ENCODE peak calls at places on chromosomes 13 and 19, in ten cellular contexts. One of them, this sample, is unnamed.
A peak's percentile ranks its signal among the peaks of the same experiment; 100 is the strongest.

GRCh38 chr13:50227356-50227755 is 212.1 kb downstream of the KCNRG start:
- DNase-seq in AG10803: no peak
- DNase-seq in mucosa of descending colon: no peak
- DNase-seq in ascending aorta: no peak
- DNase-seq in PC-3: no peak
- DNase-seq in lower leg skin: no peak
- DNase-seq in neural progenitor cell: no peak
- DNase-seq in nephron progenitor cell: no peak
- DNase-seq in glutamatergic neuron: no peak
- DNase-seq in mammary epithelial cell: no peak
- DNase-seq in this sample: no peak

GRCh38 chr19:3506384-3507340 is 551 bp downstream of the FZR1 start:
- DNase-seq in AG10803: no peak
- DNase-seq in mucosa of descending colon: peak; percentile 51
- DNase-seq in ascending aorta: no peak
- DNase-seq in PC-3: peak; percentile 7
- DNase-seq in lower leg skin: peak; percentile 92
- DNase-seq in neural progenitor cell: peak; percentile 47
- DNase-seq in nephron progenitor cell: peak; percentile 46
- DNase-seq in glutamatergic neuron: no peak
- DNase-seq in mammary epithelial cell: peak; percentile 40
- DNase-seq in this sample: peak; percentile 23

GRCh38 chr13:78604782-78605611 is 1.6 kb upstream of the POU4F1 start:
- DNase-seq in AG10803: no peak
- DNase-seq in mucosa of descending colon: no peak
- DNase-seq in ascending aorta: no peak
- DNase-seq in PC-3: no peak
- DNase-seq in lower leg skin: no peak
- DNase-seq in neural progenitor cell: peak; percentile 67
- DNase-seq in nephron progenitor cell: no peak
- DNase-seq in glutamatergic neuron: peak; percentile 78
- DNase-seq in mammary epithelial cell: peak; percentile 36
- DNase-seq in this sample: no peak

GRCh38 chr19:7515471-7516226 is at the start of gene ZNF358:
- DNase-seq in AG10803: peak; percentile 72
- DNase-seq in mucosa of descending colon: peak; percentile 85
- DNase-seq in ascending aorta: no peak
- DNase-seq in PC-3: peak; percentile 69
- DNase-seq in lower leg skin: peak; percentile 93
- DNase-seq in neural progenitor cell: peak; percentile 96
- DNase-seq in nephron progenitor cell: peak; percentile 86
- DNase-seq in glutamatergic neuron: peak; percentile 93
- DNase-seq in mammary epithelial cell: no peak
- DNase-seq in this sample: peak; percentile 78

GRCh38 chr13:94999871-95000270 is 287.5 kb upstream of the SOX21 start:
- DNase-seq in AG10803: no peak
- DNase-seq in mucosa of descending colon: no peak
- DNase-seq in ascending aorta: no peak
- DNase-seq in PC-3: peak; percentile 40
- DNase-seq in lower leg skin: no peak
- DNase-seq in neural progenitor cell: no peak
- DNase-seq in nephron progenitor cell: no peak
- DNase-seq in glutamatergic neuron: no peak
- DNase-seq in mammary epithelial cell: peak; percentile 38
- DNase-seq in this sample: no peak

GRCh38 chr19:19451429-19452240 is 46.2 kb downstream of the GATAD2A start:
- DNase-seq in AG10803: peak; percentile 17
- DNase-seq in mucosa of descending colon: no peak
- DNase-seq in ascending aorta: no peak
- DNase-seq in PC-3: no peak
- DNase-seq in lower leg skin: no peak
- DNase-seq in neural progenitor cell: no peak
- DNase-seq in nephron progenitor cell: no peak
- DNase-seq in glutamatergic neuron: no peak
- DNase-seq in mammary epithelial cell: no peak
- DNase-seq in this sample: no peak

GRCh38 chr13:101941095-101941777 is 460.6 kb downstream of the FGF14 start:
- DNase-seq in AG10803: peak; percentile 14
- DNase-seq in mucosa of descending colon: no peak
- DNase-seq in ascending aorta: no peak
- DNase-seq in PC-3: peak; percentile 19
- DNase-seq in lower leg skin: no peak
- DNase-seq in neural progenitor cell: no peak
- DNase-seq in nephron progenitor cell: no peak
- DNase-seq in glutamatergic neuron: peak; percentile 31
- DNase-seq in mammary epithelial cell: no peak
- DNase-seq in this sample: no peak

GRCh38 chr13:98171806-98172569 is 5.1 kb downstream of the RNF113B start:
- DNase-seq in AG10803: peak; percentile 75
- DNase-seq in mucosa of descending colon: no peak
- DNase-seq in ascending aorta: no peak
- DNase-seq in PC-3: no peak
- DNase-seq in lower leg skin: peak; percentile 87
- DNase-seq in neural progenitor cell: peak; percentile 19
- DNase-seq in nephron progenitor cell: peak; percentile 23
- DNase-seq in glutamatergic neuron: no peak
- DNase-seq in mammary epithelial cell: no peak
- DNase-seq in this sample: no peak

GRCh38 chr19:38252935-38253691 is 3.1 kb downstream of the PPP1R14A start:
- DNase-seq in AG10803: no peak
- DNase-seq in mucosa of descending colon: no peak
- DNase-seq in ascending aorta: peak; percentile 18
- DNase-seq in PC-3: no peak
- DNase-seq in lower leg skin: no peak
- DNase-seq in neural progenitor cell: peak; percentile 43
- DNase-seq in nephron progenitor cell: peak; percentile 30
- DNase-seq in glutamatergic neuron: peak; percentile 85
- DNase-seq in mammary epithelial cell: no peak
- DNase-seq in this sample: no peak

GRCh38 chr19:38949580-38950367 is 19.0 kb downstream of the MRPS12 start:
- DNase-seq in AG10803: peak; percentile 44
- DNase-seq in mucosa of descending colon: peak; percentile 79
- DNase-seq in ascending aorta: peak; percentile 42
- DNase-seq in PC-3: peak; percentile 20
- DNase-seq in lower leg skin: peak; percentile 95
- DNase-seq in neural progenitor cell: peak; percentile 99
- DNase-seq in nephron progenitor cell: peak; percentile 98
- DNase-seq in glutamatergic neuron: peak; percentile 99
- DNase-seq in mammary epithelial cell: peak; percentile 54
- DNase-seq in this sample: peak; percentile 90

DNA sequence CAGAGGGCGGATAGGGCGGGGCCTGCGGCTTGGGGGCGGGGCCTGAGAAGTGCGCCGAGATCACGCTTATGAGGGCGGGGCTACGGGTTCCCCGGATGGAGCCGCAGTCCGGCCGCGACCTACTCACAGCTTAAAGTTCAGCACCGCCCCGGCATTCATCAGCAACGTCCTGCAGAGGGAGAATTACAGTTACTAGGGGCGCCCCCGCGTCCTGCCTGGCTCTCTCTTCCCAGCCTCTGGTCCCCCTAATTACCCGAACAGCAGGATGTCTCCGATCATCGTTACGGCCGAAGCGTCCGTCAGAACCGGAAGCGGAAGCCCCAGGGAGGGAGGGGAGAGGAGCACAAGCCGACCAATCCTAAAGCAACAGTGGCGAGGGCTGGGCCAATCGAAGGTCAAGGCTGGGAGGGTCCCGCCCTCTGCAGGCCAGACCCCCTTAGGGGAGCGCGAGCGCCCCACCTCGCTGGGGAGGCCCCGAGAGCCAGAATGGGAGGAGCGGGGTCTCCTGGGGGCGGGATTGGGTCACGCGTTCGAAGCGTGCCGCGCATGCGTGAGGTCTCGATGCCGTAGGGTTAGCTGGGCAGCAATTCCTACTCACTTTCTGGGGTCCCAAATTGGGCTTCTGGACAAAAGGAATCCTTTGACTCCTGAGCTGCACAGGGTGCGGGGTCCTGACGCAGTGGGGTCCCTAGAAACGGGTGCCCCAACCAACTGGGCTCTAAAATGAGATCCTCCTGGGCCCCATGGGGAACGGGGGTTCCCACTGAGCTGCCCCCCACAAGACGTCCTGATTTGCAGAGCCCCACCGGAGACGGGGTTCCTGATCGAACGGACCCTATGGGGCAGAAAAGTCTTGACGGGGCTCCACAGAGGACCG is at the start of gene SMIM7:
- DNase-seq in AG10803: peak; percentile 98
- DNase-seq in mucosa of descending colon: peak; percentile 98
- DNase-seq in ascending aorta: peak; percentile 93
- DNase-seq in PC-3: peak; percentile 98
- DNase-seq in lower leg skin: peak; percentile 99
- DNase-seq in neural progenitor cell: peak; percentile 99
- DNase-seq in nephron progenitor cell: peak; percentile 97
- DNase-seq in glutamatergic neuron: peak; percentile 99
- DNase-seq in mammary epithelial cell: peak; percentile 98
- DNase-seq in this sample: peak; percentile 98
- TF ChIP-seq CTCF in AG10803: no peak
- TF ChIP-seq CTCF in mucosa of descending colon: no peak
- TF ChIP-seq CTCF in ascending aorta: no peak
- TF ChIP-seq CTCF in PC-3: no peak
- TF ChIP-seq CTCF in lower leg skin: no peak
- TF ChIP-seq CTCF in neural progenitor cell: peak; percentile 25
- TF ChIP-seq CTCF in nephron progenitor cell: no peak
- TF ChIP-seq CTCF in glutamatergic neuron: peak; percentile 10
- TF ChIP-seq CTCF in mammary epithelial cell: no peak
- TF ChIP-seq CTCF in this sample: no peak

DNA sequence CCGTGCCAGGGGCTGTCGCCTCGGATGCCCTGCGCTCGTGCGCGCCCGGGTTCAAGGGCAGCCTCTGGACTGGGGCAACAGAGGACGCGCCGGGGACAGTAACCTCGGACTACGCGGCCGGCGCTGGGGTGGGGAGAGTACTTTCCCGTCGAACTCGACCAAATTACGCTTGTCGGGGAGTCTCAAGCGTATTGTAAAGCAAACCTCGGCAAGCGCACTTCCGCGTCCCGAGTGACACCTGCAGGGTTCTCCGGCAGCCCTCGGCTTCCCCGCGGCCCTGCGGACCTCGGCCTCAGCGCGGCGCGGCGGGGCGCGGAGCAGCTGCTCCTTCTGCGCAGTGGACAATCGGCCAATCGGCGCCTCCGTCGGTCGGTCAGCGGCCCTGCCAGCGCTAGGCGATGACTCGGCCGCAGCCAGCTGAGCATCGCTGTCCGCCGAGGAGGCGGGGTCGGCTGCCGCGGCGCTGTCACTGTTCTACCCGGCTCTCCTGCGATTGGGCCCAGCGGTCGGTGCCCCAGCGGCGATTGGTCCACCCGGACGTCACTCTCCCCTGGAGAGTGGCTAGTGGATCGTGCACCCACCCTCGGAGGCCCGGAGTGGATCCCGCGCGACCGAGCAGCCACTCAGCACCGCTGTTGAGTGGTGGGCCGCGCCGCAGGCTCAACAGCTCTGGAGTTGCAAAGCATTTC is at the start of gene SLC46A3:
- DNase-seq in AG10803: peak; percentile 99
- DNase-seq in mucosa of descending colon: peak; percentile 98
- DNase-seq in ascending aorta: peak; percentile 98
- DNase-seq in PC-3: peak; percentile 84
- DNase-seq in lower leg skin: peak; percentile 99
- DNase-seq in neural progenitor cell: peak; percentile 98
- DNase-seq in nephron progenitor cell: peak; percentile 99
- DNase-seq in glutamatergic neuron: peak; percentile 99
- DNase-seq in mammary epithelial cell: peak; percentile 94
- DNase-seq in this sample: peak; percentile 99
- TF ChIP-seq CTCF in AG10803: no peak
- TF ChIP-seq CTCF in mucosa of descending colon: peak; percentile 7
- TF ChIP-seq CTCF in ascending aorta: peak; percentile 26
- TF ChIP-seq CTCF in PC-3: no peak
- TF ChIP-seq CTCF in lower leg skin: no peak
- TF ChIP-seq CTCF in neural progenitor cell: peak; percentile 22
- TF ChIP-seq CTCF in nephron progenitor cell: no peak
- TF ChIP-seq CTCF in glutamatergic neuron: no peak
- TF ChIP-seq CTCF in mammary epithelial cell: peak; percentile 31
- TF ChIP-seq CTCF in this sample: no peak

GRCh38 chr13:30681489-30682242 is 53.7 kb upstream of the ALOX5AP start:
- DNase-seq in AG10803: peak; percentile 77
- DNase-seq in mucosa of descending colon: no peak
- DNase-seq in ascending aorta: no peak
- DNase-seq in PC-3: no peak
- DNase-seq in lower leg skin: no peak
- DNase-seq in neural progenitor cell: no peak
- DNase-seq in nephron progenitor cell: no peak
- DNase-seq in glutamatergic neuron: no peak
- DNase-seq in mammary epithelial cell: no peak
- DNase-seq in this sample: no peak

GRCh38 chr13:30679483-30680330 is 55.6 kb upstream of the ALOX5AP start:
- DNase-seq in AG10803: peak; percentile 32
- DNase-seq in mucosa of descending colon: no peak
- DNase-seq in ascending aorta: no peak
- DNase-seq in PC-3: peak; percentile 27
- DNase-seq in lower leg skin: no peak
- DNase-seq in neural progenitor cell: peak; percentile 60
- DNase-seq in nephron progenitor cell: peak; percentile 34
- DNase-seq in glutamatergic neuron: peak; percentile 50
- DNase-seq in mammary epithelial cell: no peak
- DNase-seq in this sample: peak; percentile 37

GRCh38 chr13:30673669-30674521 is 56.2 kb downstream of the USPL1 start:
- DNase-seq in AG10803: peak; percentile 87
- DNase-seq in mucosa of descending colon: peak; percentile 91
- DNase-seq in ascending aorta: peak; percentile 79
- DNase-seq in PC-3: peak; percentile 83
- DNase-seq in lower leg skin: peak; percentile 98
- DNase-seq in neural progenitor cell: peak; percentile 93
- DNase-seq in nephron progenitor cell: peak; percentile 89
- DNase-seq in glutamatergic neuron: peak; percentile 89
- DNase-seq in mammary epithelial cell: peak; percentile 81
- DNase-seq in this sample: peak; percentile 90

GRCh38 chr13:30671271-30671815 is 53.6 kb downstream of the USPL1 start:
- DNase-seq in AG10803: no peak
- DNase-seq in mucosa of descending colon: no peak
- DNase-seq in ascending aorta: no peak
- DNase-seq in PC-3: no peak
- DNase-seq in lower leg skin: no peak
- DNase-seq in neural progenitor cell: no peak
- DNase-seq in nephron progenitor cell: no peak
- DNase-seq in glutamatergic neuron: no peak
- DNase-seq in mammary epithelial cell: no peak
- DNase-seq in this sample: no peak

GRCh38 chr13:30676672-30677071 is 58.7 kb upstream of the ALOX5AP start:
- DNase-seq in AG10803: peak; percentile 26
- DNase-seq in mucosa of descending colon: no peak
- DNase-seq in ascending aorta: no peak
- DNase-seq in PC-3: peak; percentile 54
- DNase-seq in lower leg skin: no peak
- DNase-seq in neural progenitor cell: no peak
- DNase-seq in nephron progenitor cell: no peak
- DNase-seq in glutamatergic neuron: no peak
- DNase-seq in mammary epithelial cell: peak; percentile 43
- DNase-seq in this sample: no peak
- TF ChIP-seq CTCF in AG10803: peak; percentile 48
- TF ChIP-seq CTCF in mucosa of descending colon: no peak
- TF ChIP-seq CTCF in ascending aorta: no peak
- TF ChIP-seq CTCF in PC-3: peak; percentile 47
- TF ChIP-seq CTCF in lower leg skin: no peak
- TF ChIP-seq CTCF in neural progenitor cell: peak; percentile 31
- TF ChIP-seq CTCF in nephron progenitor cell: peak; percentile 33
- TF ChIP-seq CTCF in glutamatergic neuron: no peak
- TF ChIP-seq CTCF in mammary epithelial cell: peak; percentile 50
- TF ChIP-seq CTCF in this sample: no peak

DNA sequence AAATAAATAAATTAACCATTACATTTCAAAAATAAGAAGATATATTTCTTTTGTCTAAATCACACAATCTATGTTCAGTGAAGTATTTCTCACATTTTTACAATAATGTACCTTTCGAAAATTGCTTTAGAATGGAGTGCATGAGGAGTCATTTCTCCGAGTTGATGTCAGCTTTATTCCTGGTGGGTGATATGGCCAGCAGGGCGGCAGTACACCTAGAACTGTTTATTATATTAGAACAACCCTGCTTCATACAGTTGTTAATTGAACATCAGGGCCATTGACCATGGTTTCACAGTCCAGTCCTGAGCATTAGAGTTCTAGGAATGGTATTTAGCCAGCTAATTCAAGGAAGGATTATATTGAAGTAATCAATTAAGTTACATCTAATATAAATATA is 696.3 kb upstream of the SLC10A2 start:
- DNase-seq in AG10803: no peak
- DNase-seq in mucosa of descending colon: no peak
- DNase-seq in ascending aorta: no peak
- DNase-seq in PC-3: no peak
- DNase-seq in lower leg skin: no peak
- DNase-seq in neural progenitor cell: no peak
- DNase-seq in nephron progenitor cell: no peak
- DNase-seq in glutamatergic neuron: no peak
- DNase-seq in mammary epithelial cell: no peak
- DNase-seq in this sample: no peak
- TF ChIP-seq CTCF in AG10803: no peak
- TF ChIP-seq CTCF in mucosa of descending colon: no peak
- TF ChIP-seq CTCF in ascending aorta: no peak
- TF ChIP-seq CTCF in PC-3: peak; percentile 30
- TF ChIP-seq CTCF in lower leg skin: no peak
- TF ChIP-seq CTCF in neural progenitor cell: peak; percentile 37
- TF ChIP-seq CTCF in nephron progenitor cell: no peak
- TF ChIP-seq CTCF in glutamatergic neuron: peak; percentile 35
- TF ChIP-seq CTCF in mammary epithelial cell: peak; percentile 7
- TF ChIP-seq CTCF in this sample: peak; percentile 20